ENCODE peak calls at places on chromosomes 11 and 22, in ten cellular contexts. S is sigmoid colon, D is HL-60, F is endothelial cell of umbilical vein, Q is HCT116, V is stomach, B is H1, M is GM12878, Z is HepG2, U is vagina. A is an unnamed sample.

GRCh38 chr11:20599424-20600346 is at the start of gene SLC6A5:
- DNase-seq in S (no peak), D (peak), F (peak), Q (no peak), V (no peak), B (peak), M (no peak), Z (peak), U (no peak), A (peak)

GRCh38 chr11:134938212-134938611 is 526.2 kb upstream of the B3GAT1 start:
- DNase-seq in S (no peak), D (no peak), F (no peak), Q (no peak), V (no peak), B (no peak), M (no peak), Z (no peak), U (no peak), A (no peak)

GRCh38 chr11:8338138-8338537 is 74.5 kb upstream of the LMO1 start:
- DNase-seq in S (no peak), D (no peak), F (peak), Q (peak), V (peak), B (peak), M (no peak), Z (peak), U (no peak), A (peak)

GRCh38 chr22:36762687-36763260 is 13.1 kb downstream of the IFT27 start:
- DNase-seq in S (peak), D (no peak), F (no peak), Q (no peak), V (no peak), B (no peak), M (no peak), Z (no peak), U (no peak), A (no peak)

GRCh38 chr11:117095301-117096139 is 2.7 kb downstream of the SIK3 start:
- DNase-seq in S (no peak), D (no peak), F (no peak), Q (no peak), V (no peak), B (no peak), M (no peak), Z (peak), U (no peak), A (no peak)

GRCh38 chr22:18031670-18032454 is 7.5 kb upstream of the MICAL3 start:
- DNase-seq in S (peak), D (no peak), F (no peak), Q (peak), V (no peak), B (no peak), M (no peak), Z (no peak), U (no peak), A (no peak)

GRCh38 chr11:71454470-71455113 is 1.6 kb downstream of the NADSYN1 start:
- DNase-seq in S (peak), D (no peak), F (no peak), Q (no peak), V (no peak), B (no peak), M (no peak), Z (no peak), U (no peak), A (no peak)

GRCh38 chr11:117817213-117818035 is 7.1 kb downstream of the FXYD2 start:
- DNase-seq in S (peak), D (peak), F (peak), Q (peak), V (peak), B (peak), M (peak), Z (peak), U (no peak), A (peak)

GRCh38 chr11:34614334-34615113 is 6.4 kb upstream of the EHF start:
- DNase-seq in S (no peak), D (peak), F (no peak), Q (no peak), V (no peak), B (no peak), M (no peak), Z (no peak), U (no peak), A (no peak)

GRCh38 chr11:116930177-116930576 is 92.8 kb upstream of the APOA1 start:
- DNase-seq in S (no peak), D (no peak), F (peak), Q (no peak), V (no peak), B (no peak), M (no peak), Z (peak), U (no peak), A (peak)

GRCh38 chr22:49899530-49899929 is 18.7 kb downstream of the ALG12 start:
- DNase-seq in S (no peak), D (no peak), F (no peak), Q (no peak), V (no peak), B (no peak), M (no peak), Z (no peak), U (no peak), A (no peak)

GRCh38 chr11:27806122-27806521 is 105.9 kb upstream of the BDNF start:
- DNase-seq in S (no peak), D (no peak), F (no peak), Q (no peak), V (no peak), B (no peak), M (no peak), Z (no peak), U (no peak), A (peak)

GRCh38 chr11:63663809-63664208 is 7.4 kb downstream of the ATL3 start:
- DNase-seq in S (no peak), D (no peak), F (peak), Q (no peak), V (no peak), B (no peak), M (no peak), Z (no peak), U (no peak), A (no peak)

GRCh38 chr11:28142724-28143123 is 34.5 kb downstream of the METTL15 start:
- DNase-seq in S (no peak), D (no peak), F (no peak), Q (no peak), V (no peak), B (no peak), M (no peak), Z (no peak), U (no peak), A (no peak)

GRCh38 chr11:3002346-3002745 is 10.2 kb upstream of the NAP1L4 start:
- DNase-seq in S (no peak), D (no peak), F (no peak), Q (no peak), V (peak), B (no peak), M (no peak), Z (no peak), U (no peak), A (no peak)

GRCh38 chr11:70377645-70378044 is 20.7 kb upstream of the CTTN start:
- DNase-seq in S (no peak), D (no peak), F (no peak), Q (no peak), V (no peak), B (no peak), M (no peak), Z (no peak), U (no peak), A (no peak)

GRCh38 chr11:89608234-89608966 is 101.7 kb upstream of the TRIM77 start:
- DNase-seq in S (no peak), D (no peak), F (peak), Q (no peak), V (no peak), B (no peak), M (no peak), Z (no peak), U (no peak), A (no peak)

GRCh38 chr22:47042861-47043496 is 280.5 kb downstream of the TBC1D22A start:
- DNase-seq in S (no peak), D (no peak), F (no peak), Q (no peak), V (no peak), B (no peak), M (no peak), Z (no peak), U (no peak), A (no peak)

GRCh38 chr11:130852589-130852988 is 63.7 kb downstream of the SNX19 start:
- DNase-seq in S (no peak), D (no peak), F (no peak), Q (no peak), V (no peak), B (no peak), M (no peak), Z (no peak), U (peak), A (no peak)

GRCh38 chr11:134754196-134754822 is 342.3 kb upstream of the B3GAT1 start:
- DNase-seq in S (no peak), D (no peak), F (no peak), Q (no peak), V (no peak), B (no peak), M (no peak), Z (no peak), U (peak), A (no peak)

GRCh38 chr11:44767421-44767820 is 40.7 kb downstream of the TSPAN18 start:
- DNase-seq in S (no peak), D (no peak), F (no peak), Q (no peak), V (no peak), B (no peak), M (no peak), Z (no peak), U (no peak), A (no peak)

GRCh38 chr11:3959015-3959917 is 103.8 kb downstream of the STIM1 start:
- DNase-seq in S (no peak), D (no peak), F (no peak), Q (no peak), V (no peak), B (no peak), M (no peak), Z (peak), U (peak), A (peak)

GRCh38 chr11:35539781-35540281 is 14.4 kb upstream of the PAMR1 start:
- DNase-seq in S (peak), D (no peak), F (no peak), Q (no peak), V (no peak), B (no peak), M (no peak), Z (no peak), U (peak), A (no peak)

GRCh38 chr11:116885951-116886629 is 48.7 kb upstream of the APOA1 start:
- DNase-seq in S (no peak), D (no peak), F (no peak), Q (no peak), V (no peak), B (no peak), M (no peak), Z (no peak), U (no peak), A (no peak)

GRCh38 chr11:64529559-64530520 is 61.2 kb upstream of the SLC22A12 start:
- DNase-seq in S (no peak), D (no peak), F (no peak), Q (no peak), V (no peak), B (no peak), M (no peak), Z (no peak), U (no peak), A (no peak)

GRCh38 chr11:118625976-118626375 is 18.6 kb downstream of the PHLDB1 start:
- DNase-seq in S (no peak), D (no peak), F (no peak), Q (no peak), V (no peak), B (no peak), M (no peak), Z (no peak), U (no peak), A (peak)

GRCh38 chr22:35777335-35777975 is 59.8 kb downstream of the APOL5 start:
- DNase-seq in S (no peak), D (no peak), F (peak), Q (no peak), V (no peak), B (no peak), M (no peak), Z (no peak), U (no peak), A (no peak)

GRCh38 chr11:1084561-1085439 is 10.1 kb downstream of the MUC2 start:
- DNase-seq in S (peak), D (no peak), F (no peak), Q (no peak), V (no peak), B (no peak), M (no peak), Z (no peak), U (no peak), A (no peak)

GRCh38 chr11:56624661-56625110 is 10.0 kb upstream of the OR5M1 start:
- DNase-seq in S (no peak), D (no peak), F (no peak), Q (no peak), V (no peak), B (no peak), M (peak), Z (peak), U (no peak), A (peak)

GRCh38 chr22:27226666-27227065 is 569.3 kb downstream of the MIAT start:
- DNase-seq in S (no peak), D (no peak), F (no peak), Q (no peak), V (no peak), B (no peak), M (no peak), Z (no peak), U (no peak), A (no peak)

GRCh38 chr11:3094223-3094824 is 37.1 kb upstream of the CARS1 start:
- DNase-seq in S (peak), D (no peak), F (no peak), Q (no peak), V (peak), B (peak), M (no peak), Z (no peak), U (no peak), A (no peak)

DNA sequence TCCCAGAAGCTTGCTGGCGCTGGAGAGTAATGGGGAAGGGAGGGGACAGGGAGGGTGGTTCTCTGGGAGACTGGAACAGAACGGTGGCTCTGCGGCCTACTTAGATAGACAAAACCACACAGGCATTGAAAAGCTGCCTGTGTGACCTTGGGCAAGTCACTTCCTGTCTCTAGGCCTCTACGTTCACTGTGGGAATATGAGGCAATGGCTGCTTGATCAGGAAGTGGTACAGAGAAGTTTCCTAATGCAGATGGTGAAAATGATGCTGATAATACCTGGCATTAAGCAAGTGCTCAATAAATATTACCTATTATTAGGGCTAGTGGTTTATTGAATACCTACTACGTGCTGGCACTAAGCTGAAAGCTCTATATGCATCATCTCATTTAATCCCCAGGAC is 15.7 kb downstream of the ZMAT5 start:
- DNase-seq in S (no peak), D (peak), F (no peak), Q (no peak), V (no peak), B (no peak), M (no peak), Z (peak), U (no peak), A (no peak)
- TF ChIP-seq POLR2AphosphoS5 in S (no peak), D (peak), F (no peak), Q (no peak), V (no peak), B (no peak), M (no peak), Z (no peak), U (no peak), A (no peak)

GRCh38 chr11:113690619-113691569 is 15.2 kb downstream of the TMPRSS5 start:
- DNase-seq in S (no peak), D (peak), F (no peak), Q (peak), V (peak), B (peak), M (no peak), Z (peak), U (no peak), A (peak)
- H3K27ac ChIP-seq in S (no peak), D (no peak), F (no peak), Q (peak), V (no peak), B (no peak), M (no peak), Z (no peak), U (no peak), A (no peak)

GRCh38 chr11:6746086-6746618 is 25.6 kb downstream of the OR2AG2 start:
- DNase-seq in S (no peak), D (no peak), F (peak), Q (no peak), V (peak), B (no peak), M (peak), Z (no peak), U (no peak), A (no peak)
- TF ChIP-seq POLR2AphosphoS5 in S (no peak), D (no peak), F (no peak), Q (no peak), V (peak), B (no peak), M (peak), Z (no peak), U (no peak), A (no peak)

DNA sequence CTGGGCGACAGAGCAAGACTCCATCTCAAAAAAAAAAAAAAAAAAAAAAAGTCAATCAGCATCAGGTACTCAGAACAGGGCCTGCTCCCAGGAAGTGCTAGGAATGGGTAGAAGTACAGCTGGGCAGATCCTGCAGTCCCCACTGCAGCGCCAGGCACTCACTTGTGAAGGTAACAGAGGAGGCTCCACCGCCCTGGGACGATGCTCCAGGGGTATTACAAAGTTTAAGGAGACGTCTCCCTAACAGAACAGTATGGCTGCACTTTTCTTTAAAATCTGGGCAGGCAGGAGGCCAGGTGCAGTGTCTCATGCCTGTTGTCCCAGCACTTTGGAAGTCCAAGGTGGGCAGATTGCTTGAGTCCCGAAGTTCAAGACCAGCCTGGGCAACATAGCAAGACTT is 1449.0 kb downstream of the BRD1 start:
- DNase-seq in S (peak), D (no peak), F (no peak), Q (no peak), V (peak), B (peak), M (no peak), Z (no peak), U (peak), A (no peak)
- H3K27ac ChIP-seq in S (no peak), D (no peak), F (no peak), Q (no peak), V (no peak), B (no peak), M (no peak), Z (no peak), U (no peak), A (no peak)

GRCh38 chr11:92046103-92046502 is 178.5 kb upstream of the FAT3 start:
- DNase-seq in S (no peak), D (no peak), F (no peak), Q (no peak), V (no peak), B (no peak), M (no peak), Z (no peak), U (no peak), A (no peak)

GRCh38 chr11:92045325-92045724 is 179.3 kb upstream of the FAT3 start:
- DNase-seq in S (no peak), D (no peak), F (no peak), Q (no peak), V (no peak), B (no peak), M (no peak), Z (no peak), U (no peak), A (no peak)

GRCh38 chr11:92048415-92048814 is 176.2 kb upstream of the FAT3 start:
- DNase-seq in S (no peak), D (no peak), F (no peak), Q (no peak), V (no peak), B (no peak), M (no peak), Z (no peak), U (no peak), A (no peak)

GRCh38 chr11:92050305-92050704 is 174.3 kb upstream of the FAT3 start:
- DNase-seq in S (no peak), D (no peak), F (no peak), Q (no peak), V (no peak), B (no peak), M (no peak), Z (no peak), U (no peak), A (no peak)
- TF ChIP-seq POLR2AphosphoS5 in S (no peak), D (no peak), F (no peak), Q (no peak), V (no peak), B (no peak), M (no peak), Z (no peak), U (no peak), A (no peak)

GRCh38 chr11:123543796-123544195 is 110.6 kb downstream of the SCN3B start:
- DNase-seq in S (no peak), D (no peak), F (peak), Q (peak), V (no peak), B (no peak), M (no peak), Z (no peak), U (no peak), A (no peak)
- H3K27ac ChIP-seq in S (no peak), D (no peak), F (no peak), Q (no peak), V (no peak), B (no peak), M (no peak), Z (no peak), U (no peak), A (no peak)

GRCh38 chr22:19962909-19963806 is 21.5 kb upstream of the TXNRD2 start:
- DNase-seq in S (no peak), D (no peak), F (peak), Q (peak), V (peak), B (peak), M (no peak), Z (peak), U (no peak), A (peak)

GRCh38 chr22:19965771-19966709 is 24.4 kb upstream of the TXNRD2 start:
- DNase-seq in S (no peak), D (no peak), F (no peak), Q (no peak), V (no peak), B (peak), M (no peak), Z (no peak), U (no peak), A (peak)

GRCh38 chr22:19963863-19964642 is 22.4 kb upstream of the TXNRD2 start:
- DNase-seq in S (no peak), D (no peak), F (no peak), Q (no peak), V (no peak), B (no peak), M (no peak), Z (no peak), U (no peak), A (no peak)

GRCh38 chr22:19966908-19967750 is 25.5 kb upstream of the TXNRD2 start:
- DNase-seq in S (no peak), D (no peak), F (peak), Q (no peak), V (no peak), B (no peak), M (no peak), Z (no peak), U (no peak), A (no peak)

GRCh38 chr22:19964701-19965386 is 23.2 kb upstream of the TXNRD2 start:
- DNase-seq in S (no peak), D (no peak), F (no peak), Q (no peak), V (no peak), B (no peak), M (no peak), Z (no peak), U (no peak), A (no peak)
- TF ChIP-seq POLR2AphosphoS5 in S (no peak), D (no peak), F (no peak), Q (no peak), V (no peak), B (no peak), M (no peak), Z (no peak), U (no peak), A (no peak)